ENCODE peak calls at places on chromosome X, in five cellular contexts. J is HepG2, Y is HCT116, O is transverse colon, X is psoas muscle. Z is an unnamed sample.

GRCh38 chrX:45309096-45309495 is 108.4 kb upstream of the DIPK2B start:
- DNase-seq in J (no peak), Y (no peak), O (no peak), X (no peak), Z (no peak)

GRCh38 chrX:140525448-140525847 is 20.6 kb upstream of the SOX3 start:
- DNase-seq in J (no peak), Y (no peak), O (no peak), X (no peak), Z (no peak)

GRCh38 chrX:100720301-100720700 is 11.6 kb downstream of the SYTL4 start:
- DNase-seq in J (no peak), Y (no peak), O (no peak), X (no peak), Z (no peak)

GRCh38 chrX:124274438-124275166 is 57.9 kb upstream of the TEX13D start:
- DNase-seq in J (no peak), Y (no peak), O (no peak), X (no peak), Z (no peak)

GRCh38 chrX:997631-998137 is 214.8 kb downstream of the CRLF2 start:
- DNase-seq in J (no peak), Y (no peak), O (no peak), X (no peak), Z (no peak)

GRCh38 chrX:130770615-130771014 is 132.4 kb downstream of the ENOX2 start:
- DNase-seq in J (no peak), Y (peak), O (no peak), X (no peak), Z (no peak)

GRCh38 chrX:84118315-84118714 is 69.7 kb downstream of the RPS6KA6 start:
- DNase-seq in J (no peak), Y (no peak), O (no peak), X (no peak), Z (peak)

GRCh38 chrX:332916-333610 is 14.5 kb upstream of the GTPBP6 start:
- DNase-seq in J (no peak), Y (no peak), O (no peak), X (no peak), Z (no peak)

GRCh38 chrX:96685205-96686099 is 810 bp downstream of the DIAPH2 start:
- DNase-seq in J (peak), Y (no peak), O (peak), X (peak), Z (peak)

GRCh38 chrX:112555831-112556230 is 123.9 kb downstream of the LHFPL1 start:
- DNase-seq in J (no peak), Y (no peak), O (no peak), X (no peak), Z (no peak)

GRCh38 chrX:44032479-44032878 is 59.3 kb upstream of the NDP start:
- DNase-seq in J (no peak), Y (no peak), O (no peak), X (no peak), Z (no peak)

GRCh38 chrX:153416781-153417180 is 5.5 kb downstream of the ZFP92 start:
- DNase-seq in J (no peak), Y (no peak), O (no peak), X (no peak), Z (no peak)

GRCh38 chrX:30060718-30061117 is 154.6 kb upstream of the MAGEB2 start:
- DNase-seq in J (no peak), Y (peak), O (no peak), X (no peak), Z (no peak)

GRCh38 chrX:109843963-109844751 is 111.1 kb upstream of the ACSL4 start:
- DNase-seq in J (no peak), Y (no peak), O (no peak), X (no peak), Z (peak)

GRCh38 chrX:102858826-102859627 is 78.0 kb upstream of the RAB40AL start:
- DNase-seq in J (no peak), Y (no peak), O (no peak), X (no peak), Z (no peak)

GRCh38 chrX:135707880-135708279 is 5.6 kb upstream of the CT45A1 start:
- DNase-seq in J (peak), Y (peak), O (peak), X (no peak), Z (no peak)

GRCh38 chrX:149495573-149496071 is 9.5 kb downstream of the IDS start:
- DNase-seq in J (peak), Y (peak), O (no peak), X (peak), Z (peak)

GRCh38 chrX:153433781-153434285 is 12.0 kb downstream of the TREX2 start:
- DNase-seq in J (no peak), Y (no peak), O (no peak), X (no peak), Z (no peak)

GRCh38 chrX:107683124-107683895 is 55.0 kb downstream of the PRPS1 start:
- DNase-seq in J (no peak), Y (no peak), O (peak), X (peak), Z (peak)

GRCh38 chrX:155544886-155545285 is 67.9 kb downstream of the TMLHE start:
- DNase-seq in J (no peak), Y (no peak), O (no peak), X (no peak), Z (no peak)

GRCh38 chrX:123990602-123991001 is 29.1 kb downstream of the STAG2 start:
- DNase-seq in J (no peak), Y (no peak), O (no peak), X (no peak), Z (no peak)

GRCh38 chrX:106035064-106035463 is 3.5 kb downstream of the SERPINA7 start:
- DNase-seq in J (peak), Y (peak), O (no peak), X (no peak), Z (no peak)

GRCh38 chrX:39670281-39670680 is 427.5 kb downstream of the BCOR start:
- DNase-seq in J (no peak), Y (no peak), O (no peak), X (no peak), Z (no peak)

GRCh38 chrX:118560380-118560932 is 64.8 kb downstream of the DOCK11 start:
- DNase-seq in J (no peak), Y (no peak), O (no peak), X (no peak), Z (no peak)

GRCh38 chrX:47247206-47247998 is 14.6 kb downstream of the USP11 start:
- DNase-seq in J (no peak), Y (no peak), O (no peak), X (no peak), Z (no peak)

GRCh38 chrX:35016051-35016450 is 73.5 kb downstream of the FAM47B start:
- DNase-seq in J (no peak), Y (no peak), O (no peak), X (no peak), Z (no peak)

GRCh38 chrX:56763556-56764152 is 34.6 kb downstream of the NBDY start:
- DNase-seq in J (peak), Y (no peak), O (peak), X (peak), Z (no peak)

GRCh38 chrX:115939636-115940160 is 230.8 kb upstream of the AGTR2 start:
- DNase-seq in J (no peak), Y (no peak), O (no peak), X (no peak), Z (no peak)
- H3K27ac ChIP-seq in J (no peak), Y (no peak), O (no peak), X (no peak), Z (no peak)

DNA sequence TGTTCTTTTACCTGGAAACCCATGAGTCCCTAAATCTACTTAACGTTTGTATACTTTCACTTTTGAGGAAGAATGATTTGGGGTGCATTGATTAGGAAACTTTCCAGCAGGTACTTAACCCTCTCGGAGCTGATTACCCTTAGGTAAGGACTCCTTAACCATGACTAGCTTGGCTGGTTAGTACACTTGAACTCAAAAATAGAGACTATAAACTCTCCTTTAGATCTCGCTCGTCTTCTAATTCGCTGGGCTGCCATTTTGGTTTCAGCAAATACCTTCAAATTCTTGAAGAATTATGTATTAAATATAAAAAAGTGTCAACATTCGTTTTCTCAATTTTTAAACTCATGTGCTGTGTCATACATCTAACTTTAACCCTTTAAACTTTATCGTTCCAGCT is 2.0 kb downstream of the USP9X start:
- DNase-seq in J (no peak), Y (no peak), O (no peak), X (no peak), Z (no peak)
- H3K4me3 ChIP-seq in J (peak), Y (peak), O (peak), X (peak), Z (peak)

DNA sequence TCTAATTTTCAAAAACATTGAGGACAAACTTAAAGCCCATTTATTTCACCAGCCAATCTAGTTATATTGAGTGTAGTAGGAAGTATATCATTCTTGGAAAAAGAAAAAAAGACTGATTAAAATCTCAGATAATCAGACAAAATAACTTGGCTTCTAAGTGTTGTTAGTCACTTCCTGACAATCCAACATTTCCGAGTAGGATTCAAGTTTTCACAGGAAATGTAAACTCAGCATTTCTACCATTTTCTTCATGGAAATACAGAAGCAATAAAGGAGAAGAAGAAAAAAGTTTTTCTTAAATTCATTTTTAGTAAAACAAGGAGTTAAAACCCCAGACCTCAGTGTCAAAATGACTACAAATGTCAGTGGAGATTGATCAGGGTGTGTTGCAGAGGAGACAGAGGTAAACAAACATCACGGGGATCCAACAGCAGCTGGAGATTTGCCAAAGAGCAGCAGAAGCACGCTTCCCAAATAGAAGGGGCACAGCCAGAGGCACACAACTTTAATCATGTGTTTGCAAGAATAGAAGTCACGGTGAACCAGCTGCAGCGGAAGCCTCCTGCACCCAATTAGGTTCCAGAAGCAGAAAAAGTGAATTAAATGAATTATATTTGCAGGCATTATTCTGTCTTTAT is 129.3 kb upstream of the FAM9B start:
- DNase-seq in J (no peak), Y (no peak), O (no peak), X (no peak), Z (no peak)
- H3K27ac ChIP-seq in J (no peak), Y (no peak), O (no peak), X (no peak), Z (no peak)

DNA sequence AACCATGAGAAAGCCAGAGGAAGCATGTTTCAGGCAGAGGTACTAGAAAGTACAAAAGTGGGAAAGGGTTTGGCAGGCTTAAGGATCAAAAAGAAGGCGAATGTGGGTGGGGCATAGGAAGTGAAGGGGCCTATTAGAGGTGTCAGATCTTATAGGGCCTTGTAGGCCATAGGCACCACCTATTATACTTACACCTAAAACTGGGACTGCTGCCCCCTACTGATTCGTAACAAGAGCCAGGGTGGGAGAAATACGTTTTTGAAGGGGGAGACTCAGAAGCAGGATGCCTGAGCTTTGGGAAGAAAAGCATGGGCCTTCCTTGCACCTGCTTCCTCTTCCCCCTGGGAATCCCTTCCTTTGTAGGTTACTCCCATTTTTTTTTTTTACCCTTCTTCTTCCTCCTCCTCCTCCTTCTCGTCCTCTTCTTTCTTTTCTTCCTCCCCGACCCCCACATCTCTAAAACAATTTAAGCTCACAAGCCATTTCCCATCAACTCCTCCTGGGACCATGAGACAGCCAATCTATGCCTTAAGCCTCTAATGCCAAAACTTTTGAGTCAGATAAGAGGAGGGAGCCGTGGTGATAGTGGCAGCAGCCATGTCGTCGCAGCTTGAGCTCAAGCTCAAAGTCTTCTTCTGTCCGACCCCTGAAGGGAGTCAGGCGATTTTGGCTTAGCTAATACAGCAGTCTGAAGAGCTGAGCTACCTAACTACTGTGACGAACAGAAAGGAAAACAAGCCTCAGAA is 40.8 kb upstream of the GPC3 start:
- DNase-seq in J (peak), Y (no peak), O (no peak), X (no peak), Z (no peak)
- H3K4me3 ChIP-seq in J (peak), Y (no peak), O (no peak), X (peak), Z (no peak)

GRCh38 chrX:132092439-132093065 is 35.3 kb downstream of the FRMD7 start:
- DNase-seq in J (peak), Y (peak), O (peak), X (peak), Z (peak)

GRCh38 chrX:132093239-132093860 is 34.5 kb downstream of the FRMD7 start:
- DNase-seq in J (no peak), Y (no peak), O (no peak), X (no peak), Z (no peak)

GRCh38 chrX:132094169-132094568 is 33.7 kb downstream of the FRMD7 start:
- DNase-seq in J (no peak), Y (no peak), O (no peak), X (no peak), Z (no peak)

GRCh38 chrX:132086717-132087116 is 41.1 kb downstream of the FRMD7 start:
- DNase-seq in J (no peak), Y (no peak), O (no peak), X (no peak), Z (no peak)

GRCh38 chrX:132090370-132091152 is 37.3 kb downstream of the FRMD7 start:
- DNase-seq in J (no peak), Y (no peak), O (no peak), X (no peak), Z (no peak)
- H3K27ac ChIP-seq in J (no peak), Y (no peak), O (no peak), X (no peak), Z (no peak)

DNA sequence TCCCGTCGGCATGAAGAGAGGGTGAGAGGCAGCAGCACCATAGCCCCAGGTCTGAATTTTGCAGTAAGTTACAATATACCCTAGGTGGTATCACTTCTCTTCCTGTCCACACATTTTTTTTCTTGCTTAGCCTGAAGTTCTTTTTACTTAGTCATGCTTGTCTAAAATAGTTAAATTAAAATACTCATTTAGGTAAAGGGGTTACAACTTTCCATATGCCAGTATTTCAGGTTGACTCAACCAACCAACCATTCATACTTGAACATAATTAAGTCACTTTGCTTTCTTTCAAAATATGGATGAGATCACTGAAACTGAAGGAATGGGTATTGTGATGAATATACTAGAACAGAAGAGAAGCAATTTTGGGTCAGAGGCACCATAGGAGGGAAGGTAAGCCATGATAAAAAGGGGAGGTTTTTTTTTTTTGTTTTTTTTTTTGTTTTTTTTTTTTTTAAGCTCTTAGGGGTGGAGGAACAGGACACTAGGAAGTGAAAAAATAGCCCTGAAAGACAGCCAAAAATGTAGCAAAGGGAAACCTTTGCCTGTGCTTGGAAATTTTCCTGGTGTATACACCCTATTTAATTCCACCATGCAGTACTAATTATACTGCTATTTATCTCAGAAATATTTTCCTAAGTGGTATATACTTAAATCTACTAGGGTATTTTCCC is 41.8 kb downstream of the RPS6KA3 start:
- DNase-seq in J (no peak), Y (no peak), O (no peak), X (no peak), Z (no peak)
- H3K4me3 ChIP-seq in J (no peak), Y (no peak), O (no peak), X (no peak), Z (no peak)

GRCh38 chrX:14777484-14777883 is 95.4 kb downstream of the FANCB start:
- DNase-seq in J (no peak), Y (no peak), O (no peak), X (no peak), Z (no peak)

GRCh38 chrX:14776901-14777300 is 96.0 kb downstream of the FANCB start:
- DNase-seq in J (no peak), Y (no peak), O (no peak), X (no peak), Z (no peak)

GRCh38 chrX:14779589-14779988 is 93.3 kb downstream of the FANCB start:
- DNase-seq in J (no peak), Y (no peak), O (no peak), X (no peak), Z (no peak)
- H3K27ac ChIP-seq in J (no peak), Y (no peak), O (no peak), X (no peak), Z (no peak)